ENCODE peak calls at places on chromosomes 3 and 15, in ten cellular contexts. One of them, this sample, is unnamed.

GRCh38 chr15:48657891-48658591 is 12.5 kb upstream of the FBN1 start:
- DNase-seq in upper lobe of left lung: no peak
- DNase-seq in body of pancreas: no peak
- DNase-seq in AG09309: no peak
- DNase-seq in HL-60: no peak
- DNase-seq in cardiac muscle cell: peak
- DNase-seq in MM.1S: no peak
- DNase-seq in tibial nerve: no peak
- DNase-seq in PC-9: no peak
- DNase-seq in osteoblast: no peak
- DNase-seq in this sample: no peak

GRCh38 chr15:29456964-29457363 is 187.3 kb upstream of the NSMCE3 start:
- DNase-seq in upper lobe of left lung: no peak
- DNase-seq in body of pancreas: no peak
- DNase-seq in AG09309: no peak
- DNase-seq in HL-60: no peak
- DNase-seq in cardiac muscle cell: no peak
- DNase-seq in MM.1S: no peak
- DNase-seq in tibial nerve: no peak
- DNase-seq in PC-9: no peak
- DNase-seq in osteoblast: no peak
- DNase-seq in this sample: no peak

GRCh38 chr15:58441376-58442070 is 9.7 kb downstream of the LIPC start:
- DNase-seq in upper lobe of left lung: no peak
- DNase-seq in body of pancreas: no peak
- DNase-seq in AG09309: peak
- DNase-seq in HL-60: no peak
- DNase-seq in cardiac muscle cell: peak
- DNase-seq in MM.1S: no peak
- DNase-seq in tibial nerve: no peak
- DNase-seq in PC-9: peak
- DNase-seq in osteoblast: peak
- DNase-seq in this sample: no peak

GRCh38 chr3:94043285-94043684 is 14.9 kb upstream of the STX19 start:
- DNase-seq in upper lobe of left lung: no peak
- DNase-seq in body of pancreas: no peak
- DNase-seq in AG09309: no peak
- DNase-seq in HL-60: no peak
- DNase-seq in cardiac muscle cell: no peak
- DNase-seq in MM.1S: no peak
- DNase-seq in tibial nerve: no peak
- DNase-seq in PC-9: no peak
- DNase-seq in osteoblast: no peak
- DNase-seq in this sample: no peak

GRCh38 chr3:174028673-174029072 is 631.1 kb downstream of the NLGN1 start:
- DNase-seq in upper lobe of left lung: no peak
- DNase-seq in body of pancreas: no peak
- DNase-seq in AG09309: no peak
- DNase-seq in HL-60: no peak
- DNase-seq in cardiac muscle cell: no peak
- DNase-seq in MM.1S: no peak
- DNase-seq in tibial nerve: no peak
- DNase-seq in PC-9: no peak
- DNase-seq in osteoblast: no peak
- DNase-seq in this sample: no peak

GRCh38 chr3:128591728-128592426 is 58.7 kb downstream of the RPN1 start:
- DNase-seq in upper lobe of left lung: peak
- DNase-seq in body of pancreas: no peak
- DNase-seq in AG09309: no peak
- DNase-seq in HL-60: peak
- DNase-seq in cardiac muscle cell: no peak
- DNase-seq in MM.1S: no peak
- DNase-seq in tibial nerve: no peak
- DNase-seq in PC-9: no peak
- DNase-seq in osteoblast: no peak
- DNase-seq in this sample: no peak

GRCh38 chr3:180633722-180634121 is 31.8 kb downstream of the TTC14 start:
- DNase-seq in upper lobe of left lung: no peak
- DNase-seq in body of pancreas: no peak
- DNase-seq in AG09309: no peak
- DNase-seq in HL-60: no peak
- DNase-seq in cardiac muscle cell: no peak
- DNase-seq in MM.1S: no peak
- DNase-seq in tibial nerve: no peak
- DNase-seq in PC-9: no peak
- DNase-seq in osteoblast: no peak
- DNase-seq in this sample: no peak

GRCh38 chr3:119659584-119660291 is 651 bp downstream of the POPDC2 start:
- DNase-seq in upper lobe of left lung: no peak
- DNase-seq in body of pancreas: no peak
- DNase-seq in AG09309: no peak
- DNase-seq in HL-60: no peak
- DNase-seq in cardiac muscle cell: no peak
- DNase-seq in MM.1S: no peak
- DNase-seq in tibial nerve: no peak
- DNase-seq in PC-9: no peak
- DNase-seq in osteoblast: no peak
- DNase-seq in this sample: no peak

GRCh38 chr3:101814835-101815234 is 34.5 kb upstream of the NFKBIZ start:
- DNase-seq in upper lobe of left lung: no peak
- DNase-seq in body of pancreas: no peak
- DNase-seq in AG09309: no peak
- DNase-seq in HL-60: no peak
- DNase-seq in cardiac muscle cell: no peak
- DNase-seq in MM.1S: no peak
- DNase-seq in tibial nerve: no peak
- DNase-seq in PC-9: peak
- DNase-seq in osteoblast: no peak
- DNase-seq in this sample: no peak
- H3K4me3 ChIP-seq in upper lobe of left lung: no peak
- H3K4me3 ChIP-seq in body of pancreas: no peak
- H3K4me3 ChIP-seq in AG09309: no peak
- H3K4me3 ChIP-seq in HL-60: no peak
- H3K4me3 ChIP-seq in cardiac muscle cell: no peak
- H3K4me3 ChIP-seq in MM.1S: no peak
- H3K4me3 ChIP-seq in tibial nerve: no peak
- H3K4me3 ChIP-seq in PC-9: no peak
- H3K4me3 ChIP-seq in osteoblast: no peak
- H3K4me3 ChIP-seq in this sample: no peak

GRCh38 chr3:124496066-124496465 is 234.2 kb upstream of the UMPS start:
- DNase-seq in upper lobe of left lung: no peak
- DNase-seq in body of pancreas: no peak
- DNase-seq in AG09309: no peak
- DNase-seq in HL-60: no peak
- DNase-seq in cardiac muscle cell: no peak
- DNase-seq in MM.1S: no peak
- DNase-seq in tibial nerve: no peak
- DNase-seq in PC-9: no peak
- DNase-seq in osteoblast: no peak
- DNase-seq in this sample: no peak

GRCh38 chr3:124489506-124489905 is 240.7 kb upstream of the UMPS start:
- DNase-seq in upper lobe of left lung: no peak
- DNase-seq in body of pancreas: no peak
- DNase-seq in AG09309: no peak
- DNase-seq in HL-60: no peak
- DNase-seq in cardiac muscle cell: no peak
- DNase-seq in MM.1S: no peak
- DNase-seq in tibial nerve: no peak
- DNase-seq in PC-9: no peak
- DNase-seq in osteoblast: no peak
- DNase-seq in this sample: no peak

GRCh38 chr3:124491875-124492274 is 238.4 kb upstream of the UMPS start:
- DNase-seq in upper lobe of left lung: no peak
- DNase-seq in body of pancreas: no peak
- DNase-seq in AG09309: no peak
- DNase-seq in HL-60: no peak
- DNase-seq in cardiac muscle cell: no peak
- DNase-seq in MM.1S: no peak
- DNase-seq in tibial nerve: no peak
- DNase-seq in PC-9: no peak
- DNase-seq in osteoblast: no peak
- DNase-seq in this sample: no peak

GRCh38 chr3:124491098-124491497 is 239.2 kb upstream of the UMPS start:
- DNase-seq in upper lobe of left lung: no peak
- DNase-seq in body of pancreas: no peak
- DNase-seq in AG09309: no peak
- DNase-seq in HL-60: no peak
- DNase-seq in cardiac muscle cell: no peak
- DNase-seq in MM.1S: no peak
- DNase-seq in tibial nerve: no peak
- DNase-seq in PC-9: no peak
- DNase-seq in osteoblast: no peak
- DNase-seq in this sample: no peak

GRCh38 chr3:124492824-124493223 is 237.4 kb upstream of the UMPS start:
- DNase-seq in upper lobe of left lung: peak
- DNase-seq in body of pancreas: peak
- DNase-seq in AG09309: no peak
- DNase-seq in HL-60: no peak
- DNase-seq in cardiac muscle cell: peak
- DNase-seq in MM.1S: peak
- DNase-seq in tibial nerve: no peak
- DNase-seq in PC-9: peak
- DNase-seq in osteoblast: no peak
- DNase-seq in this sample: no peak
- TF ChIP-seq CTCF in upper lobe of left lung: peak
- TF ChIP-seq CTCF in body of pancreas: peak
- TF ChIP-seq CTCF in AG09309: peak
- TF ChIP-seq CTCF in HL-60: no peak
- TF ChIP-seq CTCF in cardiac muscle cell: peak
- TF ChIP-seq CTCF in MM.1S: peak
- TF ChIP-seq CTCF in tibial nerve: no peak
- TF ChIP-seq CTCF in PC-9: peak
- TF ChIP-seq CTCF in osteoblast: peak
- TF ChIP-seq CTCF in this sample: peak

DNA sequence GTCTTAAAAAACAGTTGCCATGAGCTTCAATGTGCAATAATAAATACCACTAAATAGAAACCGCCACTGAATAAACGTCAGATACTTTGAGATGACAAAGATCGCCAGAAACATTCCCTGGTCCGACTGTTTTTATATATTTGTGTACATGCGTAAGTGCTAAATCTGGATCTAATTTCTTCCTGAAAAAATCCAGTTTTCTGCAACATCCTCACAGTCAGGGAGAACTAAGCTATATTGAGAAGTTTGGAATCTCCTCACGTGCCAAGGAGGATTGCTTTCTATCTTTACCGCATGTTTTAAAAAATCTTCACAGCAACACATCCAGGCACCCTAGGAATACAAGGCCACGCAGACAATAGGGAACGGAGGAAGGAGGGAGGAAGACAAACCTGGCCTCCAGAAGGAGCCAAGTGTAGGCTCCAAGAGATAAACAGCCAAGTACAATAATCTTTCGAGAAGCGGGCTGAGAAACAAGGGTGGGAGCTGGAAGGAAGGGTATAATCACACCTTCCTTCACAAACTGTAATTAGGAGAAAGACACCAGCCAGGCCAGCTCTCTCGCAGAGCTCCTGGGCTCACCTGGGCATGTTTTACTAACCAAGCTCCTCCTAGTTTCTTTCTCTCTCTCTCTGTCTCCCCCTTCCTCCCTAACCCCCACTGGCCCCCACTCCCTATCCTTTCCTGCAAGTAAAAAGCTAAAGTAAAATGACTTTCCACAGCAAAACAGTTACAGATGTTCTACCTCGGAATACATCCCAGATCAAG is 5.6 kb downstream of the VGLL4 start:
- DNase-seq in upper lobe of left lung: no peak
- DNase-seq in body of pancreas: no peak
- DNase-seq in AG09309: peak
- DNase-seq in HL-60: no peak
- DNase-seq in cardiac muscle cell: peak
- DNase-seq in MM.1S: no peak
- DNase-seq in tibial nerve: no peak
- DNase-seq in PC-9: no peak
- DNase-seq in osteoblast: peak
- DNase-seq in this sample: no peak
- H3K4me3 ChIP-seq in upper lobe of left lung: no peak
- H3K4me3 ChIP-seq in body of pancreas: no peak
- H3K4me3 ChIP-seq in AG09309: peak
- H3K4me3 ChIP-seq in HL-60: no peak
- H3K4me3 ChIP-seq in cardiac muscle cell: peak
- H3K4me3 ChIP-seq in MM.1S: no peak
- H3K4me3 ChIP-seq in tibial nerve: peak
- H3K4me3 ChIP-seq in PC-9: no peak
- H3K4me3 ChIP-seq in osteoblast: peak
- H3K4me3 ChIP-seq in this sample: no peak

GRCh38 chr3:189269356-189269755 is 97.6 kb downstream of the TPRG1 start:
- DNase-seq in upper lobe of left lung: no peak
- DNase-seq in body of pancreas: no peak
- DNase-seq in AG09309: no peak
- DNase-seq in HL-60: no peak
- DNase-seq in cardiac muscle cell: peak
- DNase-seq in MM.1S: no peak
- DNase-seq in tibial nerve: no peak
- DNase-seq in PC-9: no peak
- DNase-seq in osteoblast: no peak
- DNase-seq in this sample: no peak

GRCh38 chr3:189262746-189263145 is 91.0 kb downstream of the TPRG1 start:
- DNase-seq in upper lobe of left lung: no peak
- DNase-seq in body of pancreas: no peak
- DNase-seq in AG09309: no peak
- DNase-seq in HL-60: no peak
- DNase-seq in cardiac muscle cell: no peak
- DNase-seq in MM.1S: peak
- DNase-seq in tibial nerve: peak
- DNase-seq in PC-9: no peak
- DNase-seq in osteoblast: no peak
- DNase-seq in this sample: no peak

GRCh38 chr3:189270248-189270832 is 98.6 kb downstream of the TPRG1 start:
- DNase-seq in upper lobe of left lung: peak
- DNase-seq in body of pancreas: peak
- DNase-seq in AG09309: peak
- DNase-seq in HL-60: peak
- DNase-seq in cardiac muscle cell: peak
- DNase-seq in MM.1S: peak
- DNase-seq in tibial nerve: no peak
- DNase-seq in PC-9: peak
- DNase-seq in osteoblast: peak
- DNase-seq in this sample: peak

GRCh38 chr3:189272500-189273119 is 100.8 kb downstream of the TPRG1 start:
- DNase-seq in upper lobe of left lung: no peak
- DNase-seq in body of pancreas: no peak
- DNase-seq in AG09309: no peak
- DNase-seq in HL-60: no peak
- DNase-seq in cardiac muscle cell: peak
- DNase-seq in MM.1S: no peak
- DNase-seq in tibial nerve: no peak
- DNase-seq in PC-9: no peak
- DNase-seq in osteoblast: no peak
- DNase-seq in this sample: no peak

DNA sequence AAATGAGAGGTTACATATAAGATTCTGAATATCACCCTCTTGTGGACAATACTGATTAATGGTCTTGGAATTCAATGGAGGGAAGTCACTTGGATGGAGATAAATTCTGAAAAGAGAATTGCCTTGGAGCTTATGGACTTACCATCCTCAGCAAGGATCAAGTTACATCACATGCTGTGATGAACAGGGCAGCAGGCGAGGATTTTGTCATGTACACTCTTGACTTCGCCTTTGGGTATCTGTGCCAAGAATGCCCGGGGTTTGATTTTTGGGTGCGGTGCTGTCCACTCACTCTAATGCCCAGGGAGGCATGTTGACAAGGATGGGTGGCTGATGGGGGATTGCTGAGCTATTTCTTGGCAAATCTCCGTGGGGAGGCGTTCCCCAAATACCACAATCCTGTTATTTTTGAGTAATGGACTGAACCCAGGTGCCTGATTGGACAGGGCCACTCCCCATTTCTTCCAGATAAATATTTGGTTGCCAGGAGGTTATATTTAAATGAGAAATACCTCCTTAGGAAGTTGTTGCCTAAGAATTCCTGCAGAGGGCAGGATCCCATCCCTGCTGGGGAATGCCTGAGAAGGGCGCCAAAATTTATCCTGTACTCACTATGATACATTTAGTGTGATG is 96.3 kb downstream of the TPRG1 start:
- DNase-seq in upper lobe of left lung: no peak
- DNase-seq in body of pancreas: no peak
- DNase-seq in AG09309: no peak
- DNase-seq in HL-60: no peak
- DNase-seq in cardiac muscle cell: peak
- DNase-seq in MM.1S: no peak
- DNase-seq in tibial nerve: no peak
- DNase-seq in PC-9: peak
- DNase-seq in osteoblast: no peak
- DNase-seq in this sample: no peak
- TF ChIP-seq CTCF in upper lobe of left lung: peak
- TF ChIP-seq CTCF in body of pancreas: peak
- TF ChIP-seq CTCF in AG09309: peak
- TF ChIP-seq CTCF in HL-60: no peak
- TF ChIP-seq CTCF in cardiac muscle cell: peak
- TF ChIP-seq CTCF in MM.1S: peak
- TF ChIP-seq CTCF in tibial nerve: no peak
- TF ChIP-seq CTCF in PC-9: no peak
- TF ChIP-seq CTCF in osteoblast: peak
- TF ChIP-seq CTCF in this sample: peak

This sample was measured in epithelial cell of proximal tubule.